ENCODE peak calls at places on chromosome 10, in ten cellular contexts. F is foreskin keratinocyte, C is RWPE2, N is choroid plexus epithelial cell, V is Panc1, U is WTC11, W is GM12865, T is nephron progenitor cell, G is B cell, P is pancreas. H is an unnamed sample.

GRCh38 chr10:78777466-78778256 is 291.1 kb upstream of the ZMIZ1 start:
- DNase-seq in F (no peak), P (no peak), U (no peak), G (no peak), N (peak), V (no peak), C (peak), T (peak), W (no peak), H (no peak)

GRCh38 chr10:119406888-119407777 is 135.4 kb downstream of the RGS10 start:
- DNase-seq in W (no peak), U (no peak), N (no peak), T (no peak), C (no peak), G (peak), P (no peak), F (no peak), V (no peak), H (no peak)

GRCh38 chr10:45006631-45007030 is 5.9 kb downstream of the ZNF22 start:
- DNase-seq in T (no peak), W (no peak), V (no peak), U (no peak), F (no peak), P (no peak), N (no peak), C (no peak), G (no peak), H (no peak)

GRCh38 chr10:123408660-123409059 is 254.5 kb downstream of the BUB3 start:
- DNase-seq in P (no peak), G (no peak), V (no peak), W (no peak), U (no peak), F (no peak), T (no peak), C (no peak), N (no peak), H (no peak)

GRCh38 chr10:24891823-24892222 is 60.6 kb downstream of the PRTFDC1 start:
- DNase-seq in F (peak), T (no peak), U (no peak), N (peak), C (no peak), W (no peak), P (no peak), V (no peak), G (no peak), H (no peak)

GRCh38 chr10:114719311-114719710 is 61.2 kb upstream of the ABLIM1 start:
- DNase-seq in T (no peak), W (no peak), V (no peak), C (no peak), N (no peak), F (no peak), P (no peak), U (no peak), G (no peak), H (peak)

GRCh38 chr10:52533986-52534385 is 219.9 kb downstream of the DKK1 start:
- DNase-seq in W (no peak), T (no peak), U (no peak), N (no peak), F (peak), G (no peak), V (no peak), C (no peak), P (no peak), H (no peak)

GRCh38 chr10:97651773-97652172 is 11.3 kb downstream of the PI4K2A start:
- DNase-seq in P (no peak), W (no peak), V (no peak), T (no peak), U (no peak), N (peak), C (peak), F (peak), G (no peak), H (no peak)

GRCh38 chr10:810351-810846 is 120.9 kb upstream of the DIP2C start:
- DNase-seq in T (no peak), U (no peak), P (no peak), V (no peak), F (no peak), G (no peak), W (no peak), N (peak), C (no peak), H (no peak)

GRCh38 chr10:31739759-31740158 is 188.9 kb downstream of the ARHGAP12 start:
- DNase-seq in P (no peak), U (no peak), N (peak), F (no peak), T (no peak), C (no peak), V (no peak), W (no peak), G (no peak), H (no peak)

GRCh38 chr10:126787201-126787600 is 116.7 kb upstream of the C10orf90 start:
- DNase-seq in V (no peak), N (no peak), P (no peak), W (no peak), F (no peak), C (no peak), U (no peak), G (no peak), T (no peak), H (no peak)

GRCh38 chr10:103823706-103824272 is 31.6 kb downstream of the SH3PXD2A start:
- DNase-seq in P (no peak), U (no peak), W (no peak), G (peak), T (no peak), C (no peak), V (no peak), N (no peak), F (peak), H (no peak)

GRCh38 chr10:8088504-8088903 is 34.0 kb downstream of the GATA3 start:
- DNase-seq in P (no peak), V (no peak), W (peak), T (no peak), C (no peak), N (no peak), F (no peak), U (no peak), G (no peak), H (no peak)

GRCh38 chr10:98886686-98887085 is 349.0 kb downstream of the HPSE2 start:
- DNase-seq in C (no peak), P (no peak), W (no peak), T (no peak), V (no peak), G (no peak), U (no peak), N (peak), F (peak), H (no peak)

GRCh38 chr10:119517235-119518141 is 25.0 kb downstream of the RGS10 start:
- DNase-seq in V (no peak), G (peak), F (peak), N (peak), U (no peak), P (no peak), C (no peak), T (no peak), W (peak), H (no peak)

GRCh38 chr10:61942997-61943457 is 41.5 kb downstream of the ARID5B start:
- DNase-seq in U (no peak), V (no peak), P (no peak), G (no peak), C (no peak), T (no peak), N (peak), F (no peak), W (peak), H (no peak)

GRCh38 chr10:101301111-101301731 is 52.7 kb upstream of the BTRC start:
- DNase-seq in W (peak), N (peak), F (peak), V (no peak), U (peak), P (no peak), T (no peak), G (no peak), C (no peak), H (no peak)
- TF ChIP-seq CTCF in W (peak), N (peak), F (peak), V (peak), U (peak), P (peak), T (peak), G (peak), C (peak), H (no peak)

GRCh38 chr10:106682175-106682574 is 482.3 kb downstream of the SORCS1 start:
- DNase-seq in T (no peak), F (peak), V (no peak), N (peak), W (no peak), P (no peak), U (no peak), G (no peak), C (no peak), H (no peak)
- TF ChIP-seq CTCF in T (no peak), F (peak), V (no peak), N (peak), W (no peak), P (no peak), U (no peak), G (no peak), C (peak), H (no peak)

DNA sequence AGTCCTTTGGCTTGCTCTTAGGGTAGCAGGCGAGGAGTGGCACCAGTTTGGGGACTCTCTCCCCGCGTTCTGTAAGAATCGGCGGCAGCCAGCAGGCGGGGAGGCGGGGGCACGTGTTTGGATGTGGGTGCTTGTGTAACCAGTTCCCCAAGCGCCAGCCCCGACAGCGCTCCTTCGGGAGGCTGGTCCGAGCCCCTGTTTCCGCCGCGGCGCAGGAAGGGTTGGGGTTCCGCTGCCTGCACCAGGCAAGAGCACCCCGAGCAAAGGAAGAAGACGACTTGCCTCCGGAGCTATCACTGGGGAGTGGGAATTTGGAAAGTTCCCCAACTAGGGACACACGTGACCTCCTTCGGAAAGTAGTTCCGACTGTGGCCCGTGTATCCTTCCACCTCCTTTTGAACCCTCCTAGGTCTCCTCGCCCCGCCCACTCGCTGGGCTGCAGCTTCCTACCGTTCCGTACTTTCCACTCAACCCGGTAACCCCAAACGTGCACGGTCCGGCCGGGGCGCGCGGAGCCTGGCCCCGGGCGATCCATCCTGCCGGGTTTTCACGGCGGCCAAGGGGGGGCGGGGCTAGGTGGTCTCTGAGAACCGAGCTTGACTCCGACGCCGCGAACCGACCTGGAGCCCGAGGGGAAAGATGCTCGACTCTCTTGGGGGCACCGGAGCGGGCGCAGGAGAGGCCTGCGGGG is 1.2 kb downstream of the KLLN start:
- DNase-seq in V (peak), N (peak), W (peak), T (peak), U (peak), F (peak), C (peak), G (peak), P (peak), H (peak)
- TF ChIP-seq CTCF in V (no peak), N (no peak), W (no peak), T (no peak), U (no peak), F (no peak), C (no peak), G (no peak), P (no peak), H (peak)

GRCh38 chr10:108112218-108112617 is 947.7 kb upstream of the SORCS1 start:
- DNase-seq in G (no peak), V (no peak), U (no peak), N (peak), F (no peak), W (no peak), C (no peak), P (no peak), T (no peak), H (no peak)
- TF ChIP-seq CTCF in G (no peak), V (peak), U (peak), N (peak), F (peak), W (peak), C (peak), P (no peak), T (peak), H (no peak)